ENCODE peak calls at places on chromosome X, in four cellular contexts. J is PC-9, Q is dorsolateral prefrontal cortex, U is tibial artery. Y is an unnamed sample.
A peak's percentile ranks its signal among the peaks of the same experiment; 100 is the strongest.

GRCh38 chrX:129706395-129707072 is 32.2 kb upstream of the XPNPEP2 start:
- DNase-seq in J (peak; percentile 76), Q (peak; percentile 87), U (peak; percentile 79), Y (no peak)

GRCh38 chrX:124401696-124402095 is 55.3 kb downstream of the SH2D1A start:
- DNase-seq in J (no peak), Q (no peak), U (no peak), Y (peak; percentile 10)

GRCh38 chrX:119757979-119758681 is at the start of gene SOWAHD:
- DNase-seq in J (peak; percentile 78), Q (no peak), U (peak; percentile 69), Y (peak; percentile 37)

GRCh38 chrX:17520206-17520605 is 145.2 kb downstream of the NHS start:
- DNase-seq in J (no peak), Q (no peak), U (no peak), Y (no peak)

GRCh38 chrX:41870719-41871151 is 52.6 kb downstream of the CASK start:
- DNase-seq in J (peak; percentile 0), Q (no peak), U (no peak), Y (no peak)

GRCh38 chrX:81241753-81242152 is 39.9 kb downstream of the SH3BGRL start:
- DNase-seq in J (no peak), Q (no peak), U (no peak), Y (no peak)

GRCh38 chrX:14916017-14916674 is 42.9 kb downstream of the MOSPD2 start:
- DNase-seq in J (no peak), Q (no peak), U (no peak), Y (no peak)

GRCh38 chrX:153968754-153969124 is 2.9 kb downstream of the HCFC1 start:
- DNase-seq in J (no peak), Q (no peak), U (no peak), Y (no peak)

GRCh38 chrX:129961180-129962083 is 21.0 kb upstream of the BCORL1 start:
- DNase-seq in J (peak; percentile 79), Q (no peak), U (no peak), Y (peak; percentile 81)

GRCh38 chrX:127038065-127038464 is 218.5 kb downstream of the PRR32 start:
- DNase-seq in J (no peak), Q (no peak), U (no peak), Y (no peak)

GRCh38 chrX:119935215-119935893 is 8.2 kb downstream of the NKAP start:
- DNase-seq in J (no peak), Q (no peak), U (no peak), Y (no peak)

GRCh38 chrX:141632124-141632523 is 42.6 kb downstream of the SPANXA2 start:
- DNase-seq in J (no peak), Q (no peak), U (no peak), Y (no peak)

GRCh38 chrX:29231800-29232199 is 644.6 kb downstream of the IL1RAPL1 start:
- DNase-seq in J (no peak), Q (no peak), U (no peak), Y (no peak)

GRCh38 chrX:99750721-99751120 is 659.4 kb downstream of the PCDH19 start:
- DNase-seq in J (no peak), Q (no peak), U (no peak), Y (no peak)

GRCh38 chrX:99752776-99753175 is 657.3 kb downstream of the PCDH19 start:
- DNase-seq in J (no peak), Q (no peak), U (no peak), Y (no peak)
- H3K27ac ChIP-seq in J (no peak overlapping the region), Q (no peak overlapping the region), U (no peak overlapping the region), Y (no peak overlapping the region)

GRCh38 chrX:53992589-53992988 is 51.7 kb downstream of the PHF8 start:
- DNase-seq in J (no peak), Q (no peak), U (no peak), Y (no peak)

DNA sequence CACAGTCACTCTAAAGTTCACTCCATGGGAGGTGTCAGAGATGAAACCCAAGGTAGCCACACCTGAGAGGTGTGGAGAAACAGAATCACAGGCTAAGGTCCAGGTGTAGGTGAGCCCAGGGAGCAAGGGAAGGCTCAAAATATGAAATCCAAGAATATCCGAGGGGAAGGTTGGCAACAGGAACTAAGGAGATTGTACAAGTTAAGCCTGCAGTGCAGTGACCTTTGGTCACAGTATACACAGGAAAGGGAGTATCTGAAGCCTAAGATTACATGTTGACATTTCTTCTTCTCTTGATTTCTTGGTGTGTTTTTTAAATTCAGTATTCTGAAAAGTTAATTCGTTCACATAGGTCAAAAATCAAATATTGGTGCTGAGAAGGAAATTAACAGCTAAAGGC is 46.5 kb downstream of the PHF8 start:
- DNase-seq in J (no peak), Q (no peak), U (no peak), Y (no peak)
- H3K27ac ChIP-seq in J (no peak overlapping the region), Q (no peak overlapping the region), U (no peak overlapping the region), Y (no peak overlapping the region)

DNA sequence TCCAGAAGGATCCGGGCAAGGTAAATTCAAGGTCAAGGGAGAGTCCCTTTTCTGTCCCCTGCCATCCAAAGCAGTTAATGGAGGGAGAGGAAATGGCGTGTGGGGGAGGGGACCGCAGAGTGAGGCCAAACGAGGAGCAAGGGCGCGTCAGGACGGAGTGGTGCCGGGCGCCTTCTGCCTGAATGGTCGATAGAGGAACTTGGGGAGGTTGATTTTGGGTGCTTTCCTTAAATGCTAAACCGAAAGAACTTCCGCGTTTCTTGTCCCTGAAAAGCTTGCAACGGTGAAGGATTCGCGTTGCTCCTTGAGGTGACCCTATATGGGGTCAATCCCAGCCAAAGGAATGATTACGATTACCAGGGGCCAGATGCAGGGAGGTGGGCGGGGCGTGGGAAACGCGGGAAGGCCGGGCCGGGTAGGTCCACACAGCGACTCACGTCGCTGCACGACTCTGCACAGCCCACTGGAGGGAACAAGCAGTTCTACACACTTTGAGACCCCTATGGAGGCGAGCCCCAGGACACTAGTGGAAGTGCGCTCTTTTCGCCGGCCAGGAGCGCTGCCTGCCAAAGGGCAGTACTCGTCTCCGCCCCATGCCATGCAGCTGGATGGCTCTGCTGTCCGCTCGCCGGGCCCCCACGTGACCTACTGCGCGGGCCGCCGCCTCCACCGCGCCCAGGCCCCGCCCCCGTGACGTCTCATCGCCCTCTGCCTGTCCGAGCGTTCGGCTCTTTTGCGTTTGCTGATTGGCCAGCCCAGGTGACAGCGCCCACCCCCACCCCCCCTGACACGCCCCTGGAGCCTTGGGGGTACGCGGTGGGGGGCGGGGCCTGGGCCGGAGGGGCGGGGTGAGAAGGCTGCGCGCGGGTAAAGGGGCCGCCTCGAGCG is 452 bp upstream of the GK start:
- DNase-seq in J (peak; percentile 93), Q (peak; percentile 93), U (peak; percentile 95), Y (peak; percentile 96)
- H3K27ac ChIP-seq in J (no peak overlapping the region), Q (peak overlapping the region; percentile 60), U (peak overlapping the region; percentile 73), Y (peak overlapping the region; percentile 74)

GRCh38 chrX:140066262-140066661 is 100.9 kb upstream of the CXorf66 start:
- DNase-seq in J (no peak), Q (no peak), U (no peak), Y (no peak)
- H3K27ac ChIP-seq in J (no peak overlapping the region), Q (no peak overlapping the region), U (no peak overlapping the region), Y (no peak overlapping the region)